ENCODE peak calls at places on chromosomes 1 and 21, in six cellular contexts. W, V, O, Y, R and Q are unnamed samples.

GRCh38 chr1:223244366-223245103 is 101.5 kb upstream of the TLR5 start:
- DNase-seq in W (no peak), V (peak; percentile 52), O (peak; percentile 19), Y (no peak), R (no peak), Q (no peak)

GRCh38 chr21:39934895-39935294 is 67.7 kb downstream of the PCP4 start:
- DNase-seq in W (no peak), V (no peak), O (no peak), Y (no peak), R (no peak), Q (no peak)

GRCh38 chr1:25573591-25573930 is 30.2 kb downstream of the LDLRAP1 start:
- DNase-seq in W (no peak), V (no peak), O (no peak), Y (no peak), R (no peak), Q (peak; percentile 56)

GRCh38 chr1:236472850-236473788 is 50.7 kb upstream of the LGALS8 start:
- DNase-seq in W (no peak), V (no peak), O (no peak), Y (no peak), R (no peak), Q (no peak)

GRCh38 chr1:99661780-99662179 is 15.9 kb downstream of the PALMD start:
- DNase-seq in W (no peak), V (no peak), O (peak; percentile 84), Y (no peak), R (no peak), Q (no peak)

GRCh38 chr1:100629391-100629790 is 90.2 kb upstream of the VCAM1 start:
- DNase-seq in W (no peak), V (no peak), O (peak; percentile 64), Y (no peak), R (no peak), Q (no peak)

GRCh38 chr1:204331847-204332487 is 27.8 kb downstream of the PLEKHA6 start:
- DNase-seq in W (no peak), V (no peak), O (no peak), Y (no peak), R (no peak), Q (peak; percentile 87)

GRCh38 chr1:38029725-38030511 is 16.7 kb downstream of the POU3F1 start:
- DNase-seq in W (no peak), V (no peak), O (peak; percentile 68), Y (no peak), R (peak; percentile 70), Q (no peak)

GRCh38 chr21:15732290-15732995 is 2.7 kb downstream of the USP25 start:
- DNase-seq in W (peak; percentile 72), V (no peak), O (peak; percentile 49), Y (no peak), R (no peak), Q (no peak)

GRCh38 chr1:191839891-191840290 is 318.4 kb upstream of the RGS18 start:
- DNase-seq in W (no peak), V (no peak), O (peak; percentile 45), Y (no peak), R (no peak), Q (no peak)

GRCh38 chr1:14108356-14109275 is 408.6 kb downstream of the PRDM2 start:
- DNase-seq in W (no peak), V (no peak), O (no peak), Y (peak; percentile 24), R (peak; percentile 87), Q (no peak)

GRCh38 chr1:20366766-20367602 is 76.3 kb downstream of the VWA5B1 start:
- DNase-seq in W (no peak), V (peak; percentile 40), O (peak; percentile 40), Y (no peak), R (peak; percentile 26), Q (peak; percentile 53)

GRCh38 chr1:39735731-39736130 is 3.0 kb upstream of the PPIE start:
- DNase-seq in W (no peak), V (no peak), O (no peak), Y (no peak), R (no peak), Q (no peak)

GRCh38 chr1:118902299-118903270 is 85.6 kb downstream of the TBX15 start:
- DNase-seq in W (no peak), V (no peak), O (no peak), Y (no peak), R (no peak), Q (no peak)

GRCh38 chr1:234933031-234933430 is 195.6 kb downstream of the TOMM20 start:
- DNase-seq in W (no peak), V (no peak), O (no peak), Y (no peak), R (no peak), Q (peak; percentile 18)

GRCh38 chr21:45289655-45290515 is 2.2 kb upstream of the POFUT2 start:
- DNase-seq in W (no peak), V (no peak), O (peak; percentile 50), Y (no peak), R (no peak), Q (no peak)

GRCh38 chr1:153882296-153882912 is 40.4 kb downstream of the GATAD2B start:
- DNase-seq in W (no peak), V (no peak), O (no peak), Y (no peak), R (no peak), Q (no peak)

GRCh38 chr1:179314928-179315327 is 21.3 kb downstream of the SOAT1 start:
- DNase-seq in W (no peak), V (no peak), O (peak; percentile 31), Y (no peak), R (no peak), Q (no peak)

GRCh38 chr1:38055965-38056364 is 9.4 kb upstream of the POU3F1 start:
- DNase-seq in W (no peak), V (no peak), O (no peak), Y (no peak), R (no peak), Q (no peak)

DNA sequence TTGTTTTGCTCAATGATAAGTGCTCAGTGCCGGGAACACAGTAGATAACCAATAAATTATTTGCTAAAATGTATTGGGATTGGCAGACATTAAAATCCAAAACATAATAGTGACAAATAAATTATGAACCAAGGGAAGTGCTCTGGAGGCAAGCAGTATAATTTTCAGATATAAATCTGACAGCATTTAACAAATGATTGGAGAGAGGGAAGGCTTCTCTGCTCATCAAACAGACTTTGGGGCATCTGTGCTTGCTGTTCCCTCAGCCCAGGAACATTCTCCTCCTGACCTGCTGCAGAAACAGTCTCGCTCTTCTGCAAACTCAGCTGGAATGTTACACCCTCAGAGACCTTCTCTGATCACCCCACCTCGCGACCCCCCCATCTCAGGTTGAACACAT is 2.2 kb downstream of the CD46 start:
- DNase-seq in W (no peak), V (no peak), O (no peak), Y (no peak), R (no peak), Q (no peak)
- H3K4me3 ChIP-seq in W (no peak overlapping the region), V (peak overlapping the region; percentile 92), O (no peak overlapping the region), Y (peak overlapping the region; percentile 73), R (no peak overlapping the region), Q (peak overlapping the region; percentile 87)

GRCh38 chr1:95071539-95071938 is 1.2 kb downstream of the ALG14 start:
- DNase-seq in W (no peak), V (no peak), O (no peak), Y (no peak), R (no peak), Q (no peak)
- H3K4me3 ChIP-seq in W (no peak overlapping the region), V (peak overlapping the region; percentile 54), O (peak overlapping the region; percentile 77), Y (no peak overlapping the region), R (no peak overlapping the region), Q (no peak overlapping the region)

DNA sequence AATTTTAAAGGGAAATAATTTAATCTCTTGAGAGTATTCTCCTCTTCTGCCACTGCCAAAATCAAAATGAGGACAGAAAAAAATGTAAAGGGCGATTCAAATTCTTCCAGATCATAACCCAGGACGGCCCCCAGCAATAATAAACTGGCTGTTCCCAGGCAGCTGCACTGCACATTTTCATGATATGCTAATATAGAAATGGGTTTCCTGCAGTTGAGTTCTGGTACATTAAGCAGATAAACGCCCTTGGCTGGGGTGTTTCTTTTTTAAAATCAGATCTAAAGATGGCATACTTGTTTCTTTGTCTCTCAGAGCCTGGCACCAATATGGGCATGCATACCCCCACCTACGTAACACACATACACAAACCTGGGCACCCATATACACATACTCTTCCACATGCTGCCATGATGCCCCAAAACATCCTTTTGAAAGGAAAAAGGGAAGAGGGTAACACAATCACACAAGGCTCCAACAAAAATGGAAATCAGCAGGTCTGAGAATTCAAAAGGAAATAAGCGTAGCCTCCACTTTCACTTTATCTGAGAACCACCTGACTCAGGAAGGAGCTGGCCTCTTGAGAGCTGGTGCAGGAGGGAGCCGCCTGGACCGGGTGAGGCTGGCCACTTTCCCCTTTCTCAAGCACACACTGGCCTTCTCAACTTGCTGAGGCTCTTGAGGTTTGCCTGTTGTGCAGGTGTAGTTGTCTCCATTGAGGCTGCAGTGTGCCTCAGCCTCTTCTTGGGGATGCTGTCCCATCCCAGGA is 653.4 kb downstream of the KIF26B start:
- DNase-seq in W (no peak), V (no peak), O (no peak), Y (no peak), R (no peak), Q (no peak)
- H3K4me3 ChIP-seq in W (no peak overlapping the region), V (no peak overlapping the region), O (no peak overlapping the region), Y (no peak overlapping the region), R (no peak overlapping the region), Q (no peak overlapping the region)

GRCh38 chr1:147769107-147769506 is 8.7 kb upstream of the GJA5 start:
- DNase-seq in W (no peak), V (no peak), O (peak; percentile 65), Y (no peak), R (no peak), Q (no peak)

GRCh38 chr1:147772540-147772939 is 12.1 kb upstream of the GJA5 start:
- DNase-seq in W (no peak), V (no peak), O (no peak), Y (no peak), R (no peak), Q (no peak)

GRCh38 chr1:147768582-147768981 is 8.2 kb upstream of the GJA5 start:
- DNase-seq in W (no peak), V (no peak), O (no peak), Y (no peak), R (no peak), Q (no peak)

GRCh38 chr1:147771216-147772125 is 11.1 kb upstream of the GJA5 start:
- DNase-seq in W (no peak), V (no peak), O (no peak), Y (no peak), R (no peak), Q (no peak)

GRCh38 chr1:147773215-147773715 is 12.9 kb upstream of the GJA5 start:
- DNase-seq in W (no peak), V (no peak), O (no peak), Y (no peak), R (no peak), Q (no peak)
- H3K4me3 ChIP-seq in W (no peak overlapping the region), V (no peak overlapping the region), O (peak overlapping the region; percentile 25), Y (no peak overlapping the region), R (no peak overlapping the region), Q (no peak overlapping the region)

GRCh38 chr1:45403298-45404079 is 63.2 kb upstream of the MUTYH start:
- DNase-seq in W (no peak), V (no peak), O (no peak), Y (peak; percentile 60), R (no peak), Q (no peak)
- H3K4me3 ChIP-seq in W (no peak overlapping the region), V (no peak overlapping the region), O (no peak overlapping the region), Y (no peak overlapping the region), R (no peak overlapping the region), Q (no peak overlapping the region)

GRCh38 chr21:17506936-17507335 is 5.9 kb upstream of the CXADR start:
- DNase-seq in W (no peak), V (no peak), O (no peak), Y (no peak), R (no peak), Q (peak; percentile 63)
- H3K4me3 ChIP-seq in W (no peak overlapping the region), V (no peak overlapping the region), O (no peak overlapping the region), Y (no peak overlapping the region), R (no peak overlapping the region), Q (no peak overlapping the region)

GRCh38 chr1:54402896-54403295 is 3.3 kb downstream of the SSBP3 start:
- DNase-seq in W (no peak), V (no peak), O (no peak), Y (no peak), R (no peak), Q (no peak)
- H3K4me3 ChIP-seq in W (no peak overlapping the region), V (no peak overlapping the region), O (no peak overlapping the region), Y (no peak overlapping the region), R (no peak overlapping the region), Q (no peak overlapping the region)